ENCODE peak calls at places on chromosome 22, in eight cellular contexts. Z is HS-5; P is GM12865; X is cardiac septum; A is activated T-helper 1 cell treated with anti-CD3 and anti-CD28 coated beads, Interleukin-2, amount 50 U/mL, for 16 hours; E is dorsolateral prefrontal cortex; T is LoVo; M is Calu3. C is an unnamed sample.

GRCh38 chr22:40463017-40463631 is 92.7 kb downstream of the SGSM3 start:
- DNase-seq in Z (no peak), P (peak), X (no peak), A (peak), E (no peak), T (no peak), M (no peak), C (no peak)

GRCh38 chr22:30370681-30371080 is 13.9 kb downstream of the CCDC157 start:
- DNase-seq in Z (no peak), P (no peak), X (no peak), A (no peak), E (no peak), T (no peak), M (no peak), C (no peak)

GRCh38 chr22:44818727-44819126 is 66.4 kb downstream of the ARHGAP8 start:
- DNase-seq in Z (no peak), P (no peak), X (no peak), A (no peak), E (no peak), T (no peak), M (no peak), C (no peak)

GRCh38 chr22:26952654-26953379 is 295.4 kb downstream of the MIAT start:
- DNase-seq in Z (no peak), P (no peak), X (no peak), A (no peak), E (no peak), T (no peak), M (no peak), C (no peak)

GRCh38 chr22:47357493-47357892 is 595.0 kb downstream of the TBC1D22A start:
- DNase-seq in Z (no peak), P (no peak), X (no peak), A (no peak), E (peak), T (no peak), M (no peak), C (no peak)

GRCh38 chr22:36237462-36238347 is 1.6 kb downstream of the APOL2 start:
- DNase-seq in Z (no peak), P (peak), X (no peak), A (no peak), E (no peak), T (no peak), M (no peak), C (no peak)

GRCh38 chr22:30202531-30203006 is 44.0 kb downstream of the LIF start:
- DNase-seq in Z (no peak), P (no peak), X (no peak), A (no peak), E (no peak), T (peak), M (peak), C (no peak)

GRCh38 chr22:29269731-29270474 is 1.8 kb downstream of the EWSR1 start:
- DNase-seq in Z (no peak), P (peak), X (no peak), A (no peak), E (no peak), T (no peak), M (no peak), C (no peak)

GRCh38 chr22:32880061-32880460 is 78.6 kb downstream of the TIMP3 start:
- DNase-seq in Z (no peak), P (no peak), X (no peak), A (no peak), E (no peak), T (no peak), M (no peak), C (no peak)